ENCODE peak calls at places on chromosomes 16 and 17, in six cellular contexts. G, E, Q, O, N and K are unnamed samples.
A peak's percentile ranks its signal among the peaks of the same experiment; 100 is the strongest.

GRCh38 chr16:10749680-10750035 is 6.0 kb downstream of the NUBP1 start:
- DNase-seq in G (peak; percentile 53), Q (peak; percentile 12), E (no peak), O (peak; percentile 52), N (no peak), K (no peak)

GRCh38 chr16:30659507-30660423 is 1.5 kb downstream of the FBRS start:
- DNase-seq in N (peak; percentile 90), G (no peak), Q (peak; percentile 5), O (no peak), E (no peak), K (no peak)

GRCh38 chr17:30823425-30823824 is 1.1 kb downstream of the CRLF3 start:
- DNase-seq in O (no peak), N (no peak), Q (no peak), E (no peak), G (no peak), K (no peak)

GRCh38 chr16:1308036-1308976 is 1.1 kb upstream of the UBE2I start:
- DNase-seq in Q (peak; percentile 33), E (no peak), O (peak; percentile 60), N (no peak), G (peak; percentile 63), K (peak; percentile 13)

GRCh38 chr17:54944796-54945195 is 23.7 kb downstream of the COX11 start:
- DNase-seq in O (peak; percentile 15), N (no peak), Q (no peak), E (no peak), G (no peak), K (peak; percentile 11)

GRCh38 chr17:30827082-30827481 is 2.6 kb upstream of the CRLF3 start:
- DNase-seq in G (no peak), Q (no peak), E (no peak), O (no peak), N (no peak), K (no peak)

GRCh38 chr16:73150790-73151189 is 102.9 kb upstream of the ZFHX3 start:
- DNase-seq in E (no peak), G (no peak), N (no peak), O (no peak), Q (no peak), K (no peak)

GRCh38 chr16:67718668-67719047 is 458 bp downstream of the GFOD2 start:
- DNase-seq in Q (no peak), N (no peak), E (no peak), O (no peak), G (no peak), K (no peak)

GRCh38 chr16:85412911-85413520 is 200.1 kb upstream of the GSE1 start:
- DNase-seq in N (peak; percentile 48), G (peak; percentile 11), Q (no peak), O (no peak), E (no peak), K (no peak)

GRCh38 chr16:82192665-82193064 is 22.6 kb upstream of the MPHOSPH6 start:
- DNase-seq in Q (peak; percentile 62), G (no peak), O (peak; percentile 85), E (no peak), N (no peak), K (peak; percentile 64)

GRCh38 chr16:88777801-88778415 is 7.1 kb downstream of the PIEZO1 start:
- DNase-seq in N (no peak), E (no peak), G (no peak), Q (no peak), O (no peak), K (no peak)

GRCh38 chr16:10552998-10553491 is 27.4 kb downstream of the EMP2 start:
- DNase-seq in G (peak; percentile 32), E (no peak), N (no peak), O (no peak), Q (no peak), K (no peak)

GRCh38 chr16:31105677-31106213 is 2.4 kb upstream of the BCKDK start:
- DNase-seq in O (peak; percentile 78), E (peak; percentile 96), N (peak; percentile 93), G (peak; percentile 93), Q (peak; percentile 46), K (peak; percentile 59)

GRCh38 chr17:69540356-69540755 is 125.9 kb downstream of the MAP2K6 start:
- DNase-seq in G (no peak), E (no peak), Q (peak; percentile 73), N (no peak), O (no peak), K (peak; percentile 14)

GRCh38 chr17:39935896-39936295 is 8.4 kb downstream of the LRRC3C start:
- DNase-seq in O (peak; percentile 41), G (no peak), E (no peak), Q (no peak), N (no peak), K (no peak)

GRCh38 chr17:864315-864714 is 82.2 kb downstream of the MRM3 start:
- DNase-seq in Q (no peak), G (no peak), E (no peak), N (no peak), O (no peak), K (no peak)

GRCh38 chr17:17008998-17009397 is 33.3 kb upstream of the MPRIP start:
- DNase-seq in G (no peak), Q (no peak), N (peak; percentile 52), E (no peak), O (no peak), K (no peak)

GRCh38 chr17:29115906-29116651 is 64.1 kb downstream of the MYO18A start:
- DNase-seq in E (no peak), O (peak; percentile 61), G (peak; percentile 40), N (no peak), Q (peak; percentile 43), K (peak; percentile 46)

GRCh38 chr16:16004314-16004749 is 54.9 kb downstream of the ABCC1 start:
- DNase-seq in N (no peak), G (no peak), Q (peak; percentile 96), E (no peak), O (peak; percentile 84), K (peak; percentile 87)
- H3K4me3 ChIP-seq in N (no peak overlapping the region), G (no peak overlapping the region), Q (no peak overlapping the region), E (no peak overlapping the region), O (no peak overlapping the region), K (no peak overlapping the region)

GRCh38 chr16:27470567-27471431 is 68.8 kb downstream of the IL21R start:
- DNase-seq in E (no peak), O (peak; percentile 88), G (peak; percentile 95), N (peak; percentile 78), Q (peak; percentile 83), K (peak; percentile 31)
- TF ChIP-seq CTCF in E (no peak), O (no peak), G (no peak), N (no peak), Q (peak; percentile 28), K (no peak)

DNA sequence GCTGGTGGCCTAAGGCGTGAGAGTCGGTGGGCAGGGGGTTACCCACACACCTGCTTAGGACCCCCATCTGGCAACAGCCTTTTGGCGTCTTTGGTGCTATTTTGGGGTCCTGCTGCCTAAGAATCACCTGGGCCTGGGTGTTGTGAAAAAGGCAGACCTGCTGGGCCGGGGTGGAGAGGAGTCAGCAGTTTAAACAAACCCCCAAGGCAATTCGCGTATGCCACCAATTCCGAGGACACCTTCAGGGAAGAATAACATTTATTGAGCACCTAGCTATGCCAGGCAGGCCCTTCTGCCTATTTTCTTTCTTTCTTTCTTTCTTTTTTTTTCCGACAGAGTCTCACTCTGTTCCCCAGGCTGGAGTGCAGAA is 53.9 kb upstream of the TOB1 start:
- DNase-seq in Q (no peak), E (no peak), N (no peak), O (no peak), G (no peak), K (no peak)
- H3K4me3 ChIP-seq in Q (no peak overlapping the region), E (no peak overlapping the region), N (no peak overlapping the region), O (no peak overlapping the region), G (no peak overlapping the region), K (no peak overlapping the region)

GRCh38 chr17:73191443-73192218 is 1.2 kb upstream of the COG1 start:
- DNase-seq in Q (peak; percentile 73), G (peak; percentile 82), N (no peak), E (no peak), O (peak; percentile 72), K (peak; percentile 77)
- TF ChIP-seq CTCF in Q (peak; percentile 89), G (peak; percentile 60), N (peak; percentile 73), E (peak; percentile 88), O (peak; percentile 69), K (peak; percentile 74)